ENCODE peak calls at places on chromosomes 16 and 17, in five cellular contexts. J is ovary, G is heart left ventricle, Y is Peyer's patch, Q is PC-9. P is an unnamed sample.

GRCh38 chr17:80396680-80397387 is 18.1 kb upstream of the ENDOV start:
- DNase-seq in J (no peak), Y (no peak), G (no peak), Q (no peak), P (no peak)

GRCh38 chr16:31700200-31700529 is 172.5 kb downstream of the AHSP start:
- DNase-seq in J (no peak), G (no peak), Q (peak; percentile 81), Y (no peak), P (peak; percentile 92)

GRCh38 chr17:82961366-82962162 is 117.8 kb upstream of the METRNL start:
- DNase-seq in J (no peak), Y (peak; percentile 3), G (no peak), Q (no peak), P (no peak)

GRCh38 chr16:22353933-22354541 is 20.4 kb downstream of the CDR2 start:
- DNase-seq in J (no peak), Y (no peak), Q (no peak), G (no peak), P (no peak)

GRCh38 chr16:66653581-66654350 is 42.8 kb downstream of the CMTM4 start:
- DNase-seq in J (no peak), Q (no peak), G (no peak), Y (no peak), P (no peak)

GRCh38 chr17:32471652-32472051 is 15.1 kb upstream of the CDK5R1 start:
- DNase-seq in J (no peak), G (no peak), Y (no peak), Q (no peak), P (no peak)

GRCh38 chr16:89972244-89973234 is 24.0 kb downstream of the DEF8 start:
- DNase-seq in Y (peak; percentile 85), G (peak; percentile 92), J (peak; percentile 93), Q (peak; percentile 75), P (peak; percentile 100)

GRCh38 chr17:12866244-12866643 is 76.9 kb downstream of the ARHGAP44 start:
- DNase-seq in J (no peak), Y (no peak), G (no peak), Q (no peak), P (no peak)

GRCh38 chr17:42182927-42183734 is 2.1 kb downstream of the HCRT start:
- DNase-seq in J (no peak), Y (no peak), Q (no peak), G (no peak), P (no peak)

GRCh38 chr16:82773018-82773417 is 146.2 kb downstream of the CDH13 start:
- DNase-seq in G (no peak), Q (no peak), J (no peak), Y (no peak), P (no peak)

GRCh38 chr16:30786936-30787612 is at the start of gene ZNF629:
- DNase-seq in Y (peak; percentile 38), J (peak; percentile 80), Q (peak; percentile 49), G (peak; percentile 79), P (peak; percentile 62)

GRCh38 chr17:12118617-12119016 is 97.9 kb downstream of the MAP2K4 start:
- DNase-seq in G (no peak), J (no peak), Q (no peak), Y (no peak), P (no peak)

GRCh38 chr17:77846531-77847085 is 111.9 kb upstream of the TNRC6C start:
- DNase-seq in Y (no peak), J (no peak), Q (no peak), G (no peak), P (no peak)

GRCh38 chr17:58565389-58566311 is 51.2 kb upstream of the MTMR4 start:
- DNase-seq in G (no peak), J (no peak), Y (no peak), Q (peak; percentile 70), P (peak; percentile 22)

GRCh38 chr16:2147981-2148671 is at the start of gene RAB26:
- DNase-seq in Y (peak; percentile 74), Q (peak; percentile 91), J (peak; percentile 77), G (peak; percentile 83), P (peak; percentile 75)

GRCh38 chr16:11354733-11355574 is 9.7 kb downstream of the RMI2 start:
- DNase-seq in G (no peak), J (peak; percentile 56), Y (peak; percentile 82), Q (no peak), P (no peak)

GRCh38 chr17:30920282-30920681 is 1.5 kb upstream of the ADAP2 start:
- DNase-seq in G (peak; percentile 49), Q (no peak), J (no peak), Y (no peak), P (no peak)
- TF ChIP-seq CTCF in G (peak; percentile 12), Q (no peak), J (no peak), Y (no peak), P (no peak)

GRCh38 chr17:48483471-48484131 is 47.2 kb downstream of the HOXB1 start:
- DNase-seq in J (no peak), Y (peak; percentile 36), G (peak; percentile 27), Q (peak; percentile 93), P (peak; percentile 75)

GRCh38 chr17:48484256-48484655 is 46.6 kb downstream of the HOXB1 start:
- DNase-seq in G (no peak), Q (no peak), Y (no peak), J (no peak), P (no peak)

GRCh38 chr17:48484850-48485249 is 46.0 kb downstream of the HOXB1 start:
- DNase-seq in G (no peak), J (no peak), Y (no peak), Q (peak; percentile 73), P (no peak)

GRCh38 chr17:48486557-48486956 is 44.3 kb downstream of the HOXB1 start:
- DNase-seq in Y (no peak), G (no peak), J (no peak), Q (no peak), P (peak; percentile 88)

GRCh38 chr17:48483004-48483403 is 47.8 kb downstream of the HOXB1 start:
- DNase-seq in Q (no peak), G (no peak), Y (no peak), J (no peak), P (no peak)
- H3K27ac ChIP-seq in Q (peak overlapping the region; percentile 82), G (no peak overlapping the region), Y (no peak overlapping the region), J (no peak overlapping the region), P (peak overlapping the region; percentile 92)

GRCh38 chr17:3647769-3648540 is 11.4 kb downstream of the CTNS start:
- DNase-seq in J (no peak), Q (no peak), G (no peak), Y (peak; percentile 28), P (no peak)
- TF ChIP-seq CTCF in J (no peak), Q (peak; percentile 63), G (peak; percentile 50), Y (peak; percentile 57), P (peak; percentile 53)

DNA sequence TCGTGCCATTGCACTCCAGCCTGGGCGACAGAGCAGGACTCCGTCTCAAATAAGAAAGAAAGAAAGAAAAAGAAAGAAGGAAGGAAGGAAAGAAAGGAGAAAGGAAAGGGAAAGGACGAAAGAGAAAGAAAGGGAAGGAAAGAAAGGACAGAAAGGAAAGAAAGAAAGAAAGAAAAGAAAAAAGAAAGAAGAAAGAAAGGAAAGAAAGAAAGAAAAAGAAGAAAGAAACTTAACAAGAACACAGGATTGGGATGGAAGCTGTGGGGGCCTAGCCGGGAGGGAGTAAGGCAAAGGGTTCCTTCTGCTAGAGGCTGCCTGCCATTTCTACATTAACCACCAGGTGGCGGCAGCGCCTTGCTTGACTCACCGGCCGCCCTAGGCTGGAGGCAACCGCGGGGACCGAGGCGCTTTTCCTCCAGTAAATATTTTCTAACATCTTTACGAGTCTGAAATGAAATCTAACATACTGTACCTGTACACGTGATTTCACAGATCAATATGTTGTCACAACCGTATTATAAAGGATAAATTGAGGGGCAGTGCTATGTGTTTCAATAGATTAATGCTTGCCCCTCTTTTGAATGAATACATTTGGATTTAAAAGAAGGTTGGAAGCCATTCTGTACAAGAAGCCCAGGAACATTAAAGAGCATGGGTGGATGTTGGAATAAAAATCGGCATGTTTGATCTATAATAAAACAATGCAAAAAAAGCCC is 6.1 kb downstream of the GJD3 start:
- DNase-seq in G (peak; percentile 89), Q (peak; percentile 65), Y (peak; percentile 93), J (peak; percentile 91), P (peak; percentile 86)
- H3K27ac ChIP-seq in G (no peak overlapping the region), Q (no peak overlapping the region), Y (no peak overlapping the region), J (no peak overlapping the region), P (peak overlapping the region; percentile 65)

GRCh38 chr17:45398800-45399199 is 33.9 kb downstream of the ARHGAP27 start:
- DNase-seq in Y (no peak), G (no peak), Q (no peak), J (no peak), P (no peak)
- TF ChIP-seq CTCF in Y (no peak), G (no peak), Q (no peak), J (no peak), P (no peak)

DNA sequence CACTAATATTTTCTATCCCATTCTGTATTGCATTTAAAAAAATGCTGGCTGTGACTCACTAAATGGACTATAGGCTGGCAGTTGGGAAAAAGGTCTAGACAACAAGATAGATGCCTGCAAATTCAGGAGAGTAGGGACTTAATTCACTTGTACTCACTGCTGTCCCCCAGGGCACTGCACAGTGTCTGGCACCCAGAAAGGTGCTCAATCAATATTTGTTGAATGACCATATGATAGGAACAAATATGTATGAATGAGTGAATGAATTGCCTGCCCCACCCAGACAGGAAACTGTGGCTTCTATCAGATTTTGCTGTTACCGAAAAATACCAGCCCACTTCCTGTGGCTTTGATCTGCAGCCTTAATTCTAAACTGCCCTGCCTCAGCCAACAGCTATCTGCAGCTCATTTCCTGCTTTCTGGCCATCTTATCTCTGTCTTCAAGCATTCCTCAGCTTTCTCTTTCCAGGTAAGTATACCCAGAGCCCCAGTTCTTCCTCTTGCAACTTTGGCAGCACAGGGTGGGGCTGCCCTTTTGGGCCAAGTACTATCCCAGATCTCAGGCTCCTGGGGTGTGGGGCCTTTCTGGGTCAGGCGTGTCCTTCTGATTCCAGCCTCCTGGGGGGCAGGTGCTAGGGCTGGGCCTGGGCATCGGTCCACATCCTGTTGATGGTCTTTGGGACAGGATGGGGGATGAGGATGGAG is 15.3 kb upstream of the TNS4 start:
- DNase-seq in Y (peak; percentile 73), J (no peak), G (no peak), Q (peak; percentile 94), P (no peak)
- H3K27ac ChIP-seq in Y (no peak overlapping the region), J (no peak overlapping the region), G (no peak overlapping the region), Q (peak overlapping the region; percentile 69), P (peak overlapping the region; percentile 99)

GRCh38 chr17:69218986-69219385 is 9.6 kb downstream of the ABCA10 start:
- DNase-seq in J (no peak), Y (no peak), Q (no peak), G (no peak), P (peak; percentile 3)

GRCh38 chr17:69208640-69209039 is 20.0 kb downstream of the ABCA10 start:
- DNase-seq in Y (no peak), J (no peak), G (no peak), Q (no peak), P (no peak)

DNA sequence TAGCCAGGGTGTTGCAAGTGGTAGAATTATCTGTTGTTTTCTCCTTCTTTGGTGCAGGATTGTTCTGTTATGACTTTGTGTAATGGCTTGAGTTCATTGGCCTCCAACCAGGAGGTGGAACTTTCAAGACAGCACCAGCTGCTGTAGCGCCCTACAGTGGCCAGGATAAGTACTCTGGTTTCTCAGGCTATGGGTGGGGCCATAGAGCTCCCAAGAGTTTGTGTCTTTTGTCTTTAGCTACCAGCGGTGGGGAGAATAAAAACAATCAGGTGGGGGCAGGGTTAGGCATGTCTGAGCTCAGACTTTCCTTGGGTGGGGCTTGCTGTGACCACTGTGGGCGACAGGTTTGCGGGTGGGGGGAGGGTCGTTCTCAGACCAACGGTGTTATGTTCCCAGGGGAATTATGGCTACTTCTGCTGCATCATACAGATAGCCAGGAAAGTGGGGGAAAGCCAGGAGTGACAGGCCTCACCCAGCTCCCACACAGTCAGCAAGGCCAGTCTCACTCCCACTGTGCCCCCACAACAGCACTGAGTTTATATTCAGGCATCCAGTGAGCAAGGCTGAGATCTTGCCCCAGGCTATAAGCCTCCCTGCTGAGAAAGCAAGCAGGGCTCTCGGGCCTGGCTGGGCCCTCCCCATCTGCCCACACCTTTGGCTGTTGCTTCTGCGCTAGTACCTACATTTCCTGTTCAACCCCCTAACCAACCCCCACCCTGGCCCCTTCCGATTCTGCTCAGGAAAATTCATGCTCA is 15.4 kb downstream of the ABCA10 start:
- DNase-seq in G (no peak), J (no peak), Q (no peak), Y (no peak), P (no peak)
- TF ChIP-seq CTCF in G (no peak), J (no peak), Q (no peak), Y (no peak), P (no peak)